ENCODE peak calls at places on chromosomes 13 and 19, in eight cellular contexts. B is effector CD4-positive, alpha-beta T cell; F is NCI-H1930; O is retinal pigment epithelial cell; K is NCI-H2227 treated with DMSO at 0.1 percent for 48 hours; I is iPS-NIHi11; R is ELR; A is COR-L47. D is an unnamed sample.

GRCh38 chr13:36555151-36555986 is 118.5 kb upstream of the SERTM1 start:
- DNase-seq in B (no peak), F (no peak), O (no peak), K (no peak), I (no peak), R (no peak), A (no peak), D (no peak)

GRCh38 chr13:86569974-86570373 is 770.8 kb upstream of the SLITRK6 start:
- DNase-seq in B (no peak), F (no peak), O (no peak), K (no peak), I (no peak), R (peak), A (no peak), D (no peak)

GRCh38 chr19:54136086-54136863 is 1.3 kb upstream of the CNOT3 start:
- DNase-seq in B (no peak), F (no peak), O (no peak), K (peak), I (no peak), R (peak), A (no peak), D (peak)

GRCh38 chr19:46115396-46116109 is 8.9 kb downstream of the IGFL3 start:
- DNase-seq in B (no peak), F (no peak), O (peak), K (no peak), I (peak), R (peak), A (no peak), D (no peak)

GRCh38 chr13:113837554-113838355 is 26.1 kb downstream of the GAS6 start:
- DNase-seq in B (no peak), F (no peak), O (peak), K (no peak), I (peak), R (peak), A (peak), D (peak)

GRCh38 chr19:29967623-29968022 is 25.6 kb downstream of the URI1 start:
- DNase-seq in B (no peak), F (no peak), O (peak), K (no peak), I (no peak), R (no peak), A (no peak), D (no peak)

GRCh38 chr13:79775830-79776229 is 294.9 kb downstream of the NDFIP2 start:
- DNase-seq in B (no peak), F (no peak), O (peak), K (no peak), I (peak), R (peak), A (peak), D (no peak)

GRCh38 chr13:26742691-26743358 is 17.8 kb downstream of the GPR12 start:
- DNase-seq in B (no peak), F (no peak), O (no peak), K (no peak), I (peak), R (no peak), A (no peak), D (no peak)

GRCh38 chr13:93227280-93227905 is 786 bp downstream of the GPC6 start:
- DNase-seq in B (no peak), F (peak), O (no peak), K (peak), I (peak), R (peak), A (peak), D (peak)

GRCh38 chr13:73874460-73874859 is 259.7 kb downstream of the KLF12 start:
- DNase-seq in B (no peak), F (no peak), O (no peak), K (no peak), I (no peak), R (no peak), A (no peak), D (no peak)

GRCh38 chr19:2949939-2950285 is 5.1 kb upstream of the ZNF77 start:
- DNase-seq in B (no peak), F (no peak), O (no peak), K (no peak), I (peak), R (peak), A (no peak), D (no peak)

GRCh38 chr19:50677636-50678035 is 28.4 kb downstream of the C19orf81 start:
- DNase-seq in B (no peak), F (no peak), O (no peak), K (no peak), I (no peak), R (no peak), A (no peak), D (no peak)

GRCh38 chr13:64925284-64925683 is 2304.9 kb downstream of the PCDH9 start:
- DNase-seq in B (no peak), F (no peak), O (no peak), K (no peak), I (peak), R (peak), A (no peak), D (no peak)

GRCh38 chr13:75724742-75725504 is 88.8 kb downstream of the LMO7 start:
- DNase-seq in B (no peak), F (no peak), O (no peak), K (no peak), I (no peak), R (no peak), A (no peak), D (no peak)

GRCh38 chr19:2014081-2014693 is 1.3 kb downstream of the BTBD2 start:
- DNase-seq in B (no peak), F (no peak), O (no peak), K (no peak), I (no peak), R (no peak), A (no peak), D (no peak)

GRCh38 chr19:48480476-48481190 is 11.5 kb downstream of the CYTH2 start:
- DNase-seq in B (peak), F (no peak), O (no peak), K (no peak), I (no peak), R (peak), A (no peak), D (no peak)

GRCh38 chr19:56538761-56539263 is at the start of gene ZFP28:
- DNase-seq in B (peak), F (peak), O (no peak), K (peak), I (peak), R (no peak), A (peak), D (peak)

GRCh38 chr13:77994166-77994565 is 75.5 kb upstream of the EDNRB start:
- DNase-seq in B (no peak), F (no peak), O (no peak), K (no peak), I (no peak), R (no peak), A (no peak), D (no peak)

GRCh38 chr19:55165952-55166529 is 372 bp downstream of the DNAAF3 start:
- DNase-seq in B (peak), F (peak), O (no peak), K (peak), I (peak), R (peak), A (peak), D (peak)

GRCh38 chr19:49149652-49150105 is 5.5 kb downstream of the HRC start:
- DNase-seq in B (no peak), F (peak), O (peak), K (peak), I (peak), R (peak), A (peak), D (peak)

GRCh38 chr13:20174656-20175405 is 14.0 kb upstream of the GJA3 start:
- DNase-seq in B (no peak), F (no peak), O (peak), K (no peak), I (peak), R (peak), A (no peak), D (peak)

GRCh38 chr13:85277753-85278152 is 521.5 kb downstream of the SLITRK6 start:
- DNase-seq in B (no peak), F (no peak), O (peak), K (no peak), I (no peak), R (peak), A (no peak), D (no peak)

GRCh38 chr13:102680842-102681725 is 13.8 kb downstream of the METTL21C start:
- DNase-seq in B (no peak), F (no peak), O (no peak), K (no peak), I (no peak), R (peak), A (no peak), D (no peak)

GRCh38 chr13:108083056-108083455 is 132.3 kb downstream of the LIG4 start:
- DNase-seq in B (no peak), F (no peak), O (peak), K (no peak), I (no peak), R (peak), A (no peak), D (no peak)

GRCh38 chr13:90320663-90321062 is 1026.8 kb upstream of the MIR17HG start:
- DNase-seq in B (no peak), F (no peak), O (no peak), K (no peak), I (no peak), R (no peak), A (no peak), D (no peak)

GRCh38 chr13:72379581-72379980 is 347.8 kb downstream of the MZT1 start:
- DNase-seq in B (no peak), F (no peak), O (no peak), K (no peak), I (no peak), R (peak), A (no peak), D (no peak)

GRCh38 chr13:36101157-36101556 is 30.0 kb downstream of the DCLK1 start:
- DNase-seq in B (no peak), F (no peak), O (no peak), K (peak), I (no peak), R (no peak), A (peak), D (no peak)

GRCh38 chr13:33740134-33740538 is 77.8 kb upstream of the RFC3 start:
- DNase-seq in B (no peak), F (no peak), O (peak), K (no peak), I (no peak), R (peak), A (no peak), D (no peak)

GRCh38 chr13:24458736-24459135 is 53.8 kb downstream of the PARP4 start:
- DNase-seq in B (no peak), F (no peak), O (no peak), K (no peak), I (no peak), R (no peak), A (no peak), D (no peak)